ENCODE peak calls at places on chromosome 5, in five cellular contexts. One of them, this sample, is unnamed.

GRCh38 chr5:146519554-146519953 is 3.6 kb upstream of the GPR151 start:
- DNase-seq in NAMALWA: no peak
- DNase-seq in NCI-H1092: no peak
- DNase-seq in lung microvascular endothelial cell: no peak
- DNase-seq in NT2/D1: no peak
- DNase-seq in this sample: no peak

GRCh38 chr5:154523704-154524103 is 45.7 kb upstream of the HAND1 start:
- DNase-seq in NAMALWA: no peak
- DNase-seq in NCI-H1092: no peak
- DNase-seq in lung microvascular endothelial cell: no peak
- DNase-seq in NT2/D1: no peak
- DNase-seq in this sample: no peak

GRCh38 chr5:32320144-32320543 is 7.4 kb upstream of the MTMR12 start:
- DNase-seq in NAMALWA: no peak
- DNase-seq in NCI-H1092: no peak
- DNase-seq in lung microvascular endothelial cell: no peak
- DNase-seq in NT2/D1: no peak
- DNase-seq in this sample: no peak

GRCh38 chr5:145511351-145511750 is 323.8 kb downstream of the PRELID2 start:
- DNase-seq in NAMALWA: no peak
- DNase-seq in NCI-H1092: no peak
- DNase-seq in lung microvascular endothelial cell: no peak
- DNase-seq in NT2/D1: no peak
- DNase-seq in this sample: no peak

GRCh38 chr5:78824826-78825225 is 160.3 kb downstream of the ARSB start:
- DNase-seq in NAMALWA: no peak
- DNase-seq in NCI-H1092: no peak
- DNase-seq in lung microvascular endothelial cell: peak; percentile 10
- DNase-seq in NT2/D1: no peak
- DNase-seq in this sample: no peak

GRCh38 chr5:167406503-167406902 is 884.9 kb upstream of the WWC1 start:
- DNase-seq in NAMALWA: no peak
- DNase-seq in NCI-H1092: no peak
- DNase-seq in lung microvascular endothelial cell: no peak
- DNase-seq in NT2/D1: no peak
- DNase-seq in this sample: no peak

GRCh38 chr5:6686916-6687409 is 26.3 kb upstream of the TENT4A start:
- DNase-seq in NAMALWA: no peak
- DNase-seq in NCI-H1092: no peak
- DNase-seq in lung microvascular endothelial cell: peak; percentile 67
- DNase-seq in NT2/D1: peak; percentile 36
- DNase-seq in this sample: peak; percentile 67

GRCh38 chr5:133366966-133367365 is 245.4 kb downstream of the FSTL4 start:
- DNase-seq in NAMALWA: no peak
- DNase-seq in NCI-H1092: no peak
- DNase-seq in lung microvascular endothelial cell: no peak
- DNase-seq in NT2/D1: no peak
- DNase-seq in this sample: no peak

GRCh38 chr5:163306421-163306820 is 131.0 kb upstream of the CCNG1 start:
- DNase-seq in NAMALWA: peak; percentile 46
- DNase-seq in NCI-H1092: no peak
- DNase-seq in lung microvascular endothelial cell: peak; percentile 2
- DNase-seq in NT2/D1: no peak
- DNase-seq in this sample: peak; percentile 1

This sample was measured in endothelial cell of umbilical vein.